ENCODE peak calls at places on chromosome 17, in seven cellular contexts. V is non-pigmented ciliary epithelial cell, T is neural crest cell, U is stromal cell of bone marrow, Z is NCI-H2171 treated with DMSO at 0.1 percent for 48 hours, G is NCI-H1092, O is amniotic epithelial cell. Y is an unnamed sample.

GRCh38 chr17:1110844-1111598 is 68.8 kb downstream of the ABR start:
- DNase-seq in V (no peak), T (no peak), U (peak; percentile 82), Z (no peak), G (peak; percentile 21), O (peak; percentile 52), Y (peak; percentile 53)

GRCh38 chr17:57319806-57320205 is 63.5 kb downstream of the MSI2 start:
- DNase-seq in V (no peak), T (no peak), U (no peak), Z (no peak), G (no peak), O (no peak), Y (no peak)

GRCh38 chr17:78428025-78428575 is 49.7 kb downstream of the PGS1 start:
- DNase-seq in V (no peak), T (no peak), U (no peak), Z (no peak), G (no peak), O (no peak), Y (no peak)

GRCh38 chr17:60947100-60947499 is 269.4 kb downstream of the BCAS3 start:
- DNase-seq in V (no peak), T (no peak), U (peak; percentile 28), Z (no peak), G (no peak), O (peak; percentile 6), Y (no peak)

GRCh38 chr17:9982159-9982558 is 77.1 kb upstream of the RCVRN start:
- DNase-seq in V (no peak), T (no peak), U (no peak), Z (no peak), G (no peak), O (no peak), Y (no peak)

GRCh38 chr17:15892679-15893332 is 52.1 kb upstream of the ADORA2B start:
- DNase-seq in V (no peak), T (no peak), U (no peak), Z (no peak), G (no peak), O (peak; percentile 18), Y (no peak)

GRCh38 chr17:10149573-10150399 is 48.6 kb downstream of the GAS7 start:
- DNase-seq in V (peak; percentile 66), T (no peak), U (peak; percentile 43), Z (no peak), G (no peak), O (peak; percentile 94), Y (no peak)

GRCh38 chr17:35901776-35902175 is 21.6 kb upstream of the CCL5 start:
- DNase-seq in V (no peak), T (no peak), U (no peak), Z (no peak), G (no peak), O (peak; percentile 17), Y (no peak)

GRCh38 chr17:49555495-49556018 is 20.1 kb upstream of the NXPH3 start:
- DNase-seq in V (no peak), T (no peak), U (no peak), Z (no peak), G (no peak), O (no peak), Y (no peak)

GRCh38 chr17:83199500-83200201 is 120.2 kb downstream of the METRNL start:
- DNase-seq in V (no peak), T (no peak), U (peak; percentile 61), Z (no peak), G (no peak), O (peak; percentile 25), Y (no peak)

GRCh38 chr17:41792835-41793748 is 6.6 kb upstream of the JUP start:
- DNase-seq in V (no peak), T (no peak), U (no peak), Z (no peak), G (no peak), O (peak; percentile 92), Y (no peak)

GRCh38 chr17:2975469-2975958 is 87.9 kb downstream of the OR1D5 start:
- DNase-seq in V (no peak), T (no peak), U (no peak), Z (no peak), G (no peak), O (no peak), Y (no peak)

GRCh38 chr17:42809250-42809649 is 10.6 kb downstream of the CNTD1 start:
- DNase-seq in V (no peak), T (no peak), U (peak; percentile 67), Z (no peak), G (no peak), O (peak; percentile 97), Y (no peak)

GRCh38 chr17:29929006-29929543 is 953 bp downstream of the SSH2 start:
- DNase-seq in V (no peak), T (peak; percentile 4), U (no peak), Z (peak; percentile 65), G (no peak), O (peak; percentile 27), Y (peak; percentile 37)

GRCh38 chr17:1643999-1644492 is 1.5 kb downstream of the SCARF1 start:
- DNase-seq in V (no peak), T (no peak), U (no peak), Z (no peak), G (no peak), O (peak; percentile 39), Y (no peak)

GRCh38 chr17:1005361-1005946 is 8.5 kb downstream of the TIMM22 start:
- DNase-seq in V (no peak), T (no peak), U (peak; percentile 54), Z (peak; percentile 79), G (peak; percentile 37), O (peak; percentile 58), Y (peak; percentile 85)

GRCh38 chr17:19876524-19877161 is 8.9 kb upstream of the ULK2 start:
- DNase-seq in V (no peak), T (no peak), U (no peak), Z (no peak), G (no peak), O (no peak), Y (no peak)

GRCh38 chr17:81130385-81131288 is 34.7 kb upstream of the PVALEF start:
- DNase-seq in V (no peak), T (peak; percentile 55), U (no peak), Z (no peak), G (no peak), O (no peak), Y (no peak)

GRCh38 chr17:65297384-65297783 is 160.2 kb downstream of the RGS9 start:
- DNase-seq in V (no peak), T (no peak), U (peak; percentile 8), Z (peak; percentile 8), G (no peak), O (peak; percentile 92), Y (no peak)

GRCh38 chr17:77405867-77406513 is 265.2 kb downstream of the SEC14L1 start:
- DNase-seq in V (no peak), T (no peak), U (no peak), Z (no peak), G (no peak), O (no peak), Y (no peak)

GRCh38 chr17:41835214-41835799 is 725 bp downstream of the NT5C3B start:
- DNase-seq in V (no peak), T (no peak), U (no peak), Z (peak; percentile 10), G (no peak), O (no peak), Y (no peak)

GRCh38 chr17:61426482-61427304 is 25.5 kb upstream of the TBX4 start:
- DNase-seq in V (no peak), T (no peak), U (no peak), Z (no peak), G (no peak), O (peak; percentile 34), Y (no peak)

GRCh38 chr17:58219789-58220183 is 731 bp upstream of the MKS1 start:
- DNase-seq in V (no peak), T (no peak), U (no peak), Z (no peak), G (no peak), O (no peak), Y (no peak)

GRCh38 chr17:39219647-39220154 is 6.0 kb downstream of the STAC2 start:
- DNase-seq in V (no peak), T (no peak), U (no peak), Z (no peak), G (no peak), O (no peak), Y (no peak)

GRCh38 chr17:19286751-19287341 is 49.7 kb downstream of the EPN2 start:
- DNase-seq in V (no peak), T (no peak), U (no peak), Z (no peak), G (no peak), O (no peak), Y (no peak)

GRCh38 chr17:32350662-32351418 is 883 bp downstream of the ZNF207 start:
- DNase-seq in V (no peak), T (no peak), U (peak; percentile 61), Z (peak; percentile 70), G (no peak), O (peak; percentile 77), Y (peak; percentile 38)

GRCh38 chr17:62847426-62847825 is 39.3 kb upstream of the MARCHF10 start:
- DNase-seq in V (no peak), T (no peak), U (no peak), Z (no peak), G (no peak), O (no peak), Y (no peak)

GRCh38 chr17:42814633-42815399 is 9.3 kb downstream of the BECN1 start:
- DNase-seq in V (no peak), T (no peak), U (peak; percentile 90), Z (no peak), G (no peak), O (peak; percentile 65), Y (peak; percentile 91)

GRCh38 chr17:7004398-7005253 is 7.8 kb upstream of the RNASEK start:
- DNase-seq in V (no peak), T (peak; percentile 45), U (peak; percentile 36), Z (peak; percentile 65), G (peak; percentile 50), O (peak; percentile 51), Y (peak; percentile 46)

GRCh38 chr17:9356488-9356911 is 219.1 kb downstream of the STX8 start:
- DNase-seq in V (no peak), T (no peak), U (no peak), Z (no peak), G (no peak), O (no peak), Y (no peak)

Y was measured in DMS79.